ENCODE peak calls at places on chromosomes 16 and 17, in ten cellular contexts. N is prostate gland, V is tibial nerve, I is stomach, Z is body of pancreas, E is Peyer's patch, K is uterus, H is gastrocnemius medialis, R is esophagus squamous epithelium, M is heart left ventricle. L is an unnamed sample.

GRCh38 chr17:65627108-65627507 is 65.7 kb upstream of the AXIN2 start:
- DNase-seq in E (no peak), I (no peak), V (no peak), R (no peak), M (no peak), K (no peak), H (no peak), Z (no peak), N (no peak), L (no peak)

GRCh38 chr17:52957411-52957810 is 798.9 kb upstream of the CA10 start:
- DNase-seq in M (no peak), Z (no peak), K (no peak), N (no peak), V (no peak), E (no peak), R (no peak), I (no peak), H (no peak), L (no peak)

GRCh38 chr17:36931697-36932382 is 5.4 kb upstream of the LHX1 start:
- DNase-seq in R (no peak), K (no peak), E (peak; percentile 47), I (no peak), M (no peak), V (no peak), H (no peak), Z (no peak), N (peak; percentile 42), L (no peak)

GRCh38 chr17:77395609-77396008 is 254.8 kb downstream of the SEC14L1 start:
- DNase-seq in Z (no peak), I (no peak), K (no peak), N (no peak), R (no peak), H (no peak), M (no peak), E (no peak), V (no peak), L (no peak)

GRCh38 chr16:86546638-86547013 is 8.4 kb downstream of the MTHFSD start:
- DNase-seq in M (no peak), V (no peak), H (no peak), E (no peak), N (peak; percentile 43), Z (no peak), K (no peak), R (no peak), I (no peak), L (no peak)

GRCh38 chr16:48383877-48384304 is 1.3 kb downstream of the SIAH1 start:
- DNase-seq in K (no peak), E (no peak), I (no peak), H (no peak), R (no peak), V (no peak), N (peak; percentile 21), Z (peak; percentile 27), M (no peak), L (no peak)

GRCh38 chr16:48617104-48617503 is 7.1 kb upstream of the N4BP1 start:
- DNase-seq in Z (no peak), V (no peak), R (no peak), M (no peak), K (no peak), I (no peak), N (no peak), E (no peak), H (no peak), L (no peak)

GRCh38 chr17:53721101-53721500 is 101.6 kb upstream of the KIF2B start:
- DNase-seq in Z (no peak), H (no peak), E (no peak), I (no peak), K (no peak), V (no peak), N (no peak), R (no peak), M (no peak), L (no peak)

GRCh38 chr17:54891176-54891821 is 9.4 kb upstream of the TOM1L1 start:
- DNase-seq in N (peak; percentile 19), Z (peak; percentile 53), K (no peak), H (no peak), V (no peak), R (no peak), I (no peak), M (no peak), E (no peak), L (peak; percentile 74)

GRCh38 chr17:61488878-61489718 is 36.9 kb downstream of the TBX4 start:
- DNase-seq in E (peak; percentile 79), I (peak; percentile 61), M (no peak), H (no peak), N (peak; percentile 78), V (no peak), K (no peak), Z (peak; percentile 74), R (no peak), L (no peak)

GRCh38 chr17:44278006-44278405 is 10.1 kb upstream of the SLC4A1 start:
- DNase-seq in M (no peak), K (no peak), H (no peak), V (no peak), I (no peak), Z (no peak), E (no peak), N (no peak), R (no peak), L (no peak)

GRCh38 chr16:81624718-81625543 is 154.2 kb upstream of the PLCG2 start:
- DNase-seq in M (no peak), R (no peak), I (no peak), Z (no peak), H (no peak), E (no peak), N (no peak), V (no peak), K (no peak), L (no peak)

GRCh38 chr17:2283302-2283701 is 20.3 kb downstream of the SMG6 start:
- DNase-seq in N (no peak), R (no peak), I (no peak), H (no peak), K (no peak), V (no peak), E (no peak), Z (no peak), M (no peak), L (no peak)

GRCh38 chr16:27228621-27229501 is 25.5 kb downstream of the KDM8 start:
- DNase-seq in Z (peak; percentile 82), E (peak; percentile 59), K (no peak), V (no peak), N (no peak), M (peak; percentile 61), R (no peak), I (no peak), H (peak; percentile 88), L (no peak)

GRCh38 chr17:82160081-82160480 is 52.6 kb downstream of the CCDC57 start:
- DNase-seq in E (no peak), Z (no peak), H (no peak), N (peak; percentile 58), R (no peak), M (no peak), K (no peak), V (no peak), I (no peak), L (no peak)

GRCh38 chr16:88618182-88618955 is 20.0 kb upstream of the IL17C start:
- DNase-seq in H (no peak), R (no peak), N (no peak), Z (peak; percentile 51), K (no peak), I (no peak), M (no peak), E (no peak), V (no peak), L (no peak)

GRCh38 chr17:55062921-55063320 is 94.4 kb downstream of the STXBP4 start:
- DNase-seq in E (no peak), Z (no peak), R (no peak), M (no peak), I (no peak), K (no peak), N (no peak), V (no peak), H (no peak), L (peak; percentile 16)

GRCh38 chr16:49351119-49351518 is 22.5 kb upstream of the C16orf78 start:
- DNase-seq in Z (no peak), E (no peak), I (no peak), M (no peak), N (no peak), H (no peak), K (no peak), R (no peak), V (no peak), L (no peak)

GRCh38 chr17:40516581-40517285 is 15.3 kb upstream of the TNS4 start:
- DNase-seq in K (peak; percentile 11), E (no peak), N (no peak), R (no peak), V (no peak), H (peak; percentile 7), Z (no peak), M (no peak), I (no peak), L (peak; percentile 42)

GRCh38 chr17:1229354-1229890 is 40.8 kb upstream of the BHLHA9 start:
- DNase-seq in E (peak; percentile 85), I (peak; percentile 71), M (peak; percentile 76), H (peak; percentile 41), R (no peak), N (no peak), K (peak; percentile 37), V (peak; percentile 47), Z (peak; percentile 65), L (no peak)
- TF ChIP-seq POLR2A in E (peak; percentile 77), I (no peak), M (no peak), H (peak; percentile 52), R (peak; percentile 41), N (peak; percentile 47), K (no peak), V (peak; percentile 48), Z (no peak), L (no peak)

GRCh38 chr16:67164599-67165061 is at the start of gene HSF4:
- DNase-seq in I (peak; percentile 79), E (peak; percentile 83), Z (peak; percentile 62), M (peak; percentile 71), R (no peak), V (no peak), N (peak; percentile 34), K (peak; percentile 67), H (peak; percentile 81), L (no peak)
- TF ChIP-seq POLR2A in I (no peak), E (peak; percentile 43), Z (peak; percentile 11), M (no peak), R (peak; percentile 57), V (peak; percentile 57), N (peak; percentile 31), K (peak; percentile 12), H (peak; percentile 88), L (no peak)

DNA sequence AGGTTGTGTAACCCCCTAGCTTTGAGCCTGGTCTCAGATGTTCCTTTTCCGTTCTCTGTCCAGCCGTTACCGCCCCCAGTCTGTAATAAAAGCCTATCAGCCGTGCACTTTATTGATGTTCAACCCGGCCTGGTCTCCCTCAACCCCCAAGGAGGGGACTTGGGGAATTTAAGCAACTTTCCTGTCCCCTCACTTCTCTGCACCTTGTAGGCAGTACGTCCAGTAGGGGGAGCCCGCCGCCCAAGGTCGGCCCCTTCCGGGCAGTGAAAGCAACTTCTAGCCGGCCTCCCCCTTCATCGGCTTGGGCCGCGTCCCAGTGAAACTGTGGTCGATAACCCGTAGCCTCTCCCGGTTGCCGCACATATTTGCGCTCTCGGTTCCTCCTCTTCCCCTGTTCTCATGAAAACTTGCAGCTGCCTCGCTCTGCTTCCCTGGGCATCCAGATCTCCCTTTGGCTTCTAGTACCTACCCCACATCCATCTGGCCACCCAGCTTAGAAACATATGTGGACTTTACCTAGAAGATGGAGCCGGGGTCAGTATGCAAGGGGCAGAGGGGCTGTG is 7.9 kb downstream of the PNPO start:
- DNase-seq in V (peak; percentile 76), N (peak; percentile 89), E (peak; percentile 93), K (peak; percentile 90), H (peak; percentile 67), Z (peak; percentile 96), I (peak; percentile 97), R (peak; percentile 23), M (peak; percentile 89), L (peak; percentile 82)
- TF ChIP-seq POLR2A in V (no peak), N (no peak), E (peak; percentile 31), K (no peak), H (no peak), Z (peak; percentile 28), I (peak; percentile 19), R (no peak), M (no peak), L (no peak)

GRCh38 chr17:80832888-80833583 is 158.6 kb upstream of the CHMP6 start:
- DNase-seq in M (peak; percentile 84), K (peak; percentile 89), I (peak; percentile 72), N (peak; percentile 79), R (peak; percentile 45), E (peak; percentile 86), Z (peak; percentile 88), H (peak; percentile 92), V (peak; percentile 64), L (peak; percentile 98)
- TF ChIP-seq POLR2A in M (no peak), K (peak; percentile 56), I (no peak), N (peak; percentile 62), R (peak; percentile 69), E (peak; percentile 53), Z (peak; percentile 26), H (peak; percentile 89), V (peak; percentile 55), L (peak; percentile 70)

L was measured in H54.